ENCODE peak calls at places on chromosomes 3 and 15, in ten cellular contexts. One of them, this sample, is unnamed. For H3K27me3, the result is how much of the 10 kb centered on the place peaks cover.

GRCh38 chr3:12239301-12239700 is 49.6 kb upstream of the PPARG start:
- DNase-seq in SJSA1: no peak
- DNase-seq in breast epithelium: no peak
- DNase-seq in left lung: no peak
- DNase-seq in ovary: peak
- DNase-seq in mesendoderm: no peak
- DNase-seq in fibroblast of lung: no peak
- DNase-seq in BE2C: no peak
- DNase-seq in brain microvascular endothelial cell: no peak
- DNase-seq in cardiac muscle cell: peak
- DNase-seq in this sample: no peak

GRCh38 chr3:190053919-190054672 is 66.6 kb downstream of the P3H2 start:
- DNase-seq in SJSA1: peak
- DNase-seq in breast epithelium: no peak
- DNase-seq in left lung: no peak
- DNase-seq in ovary: no peak
- DNase-seq in mesendoderm: peak
- DNase-seq in fibroblast of lung: peak
- DNase-seq in BE2C: no peak
- DNase-seq in brain microvascular endothelial cell: peak
- DNase-seq in cardiac muscle cell: peak
- DNase-seq in this sample: no peak

GRCh38 chr3:13259831-13260230 is 160.3 kb downstream of the NUP210 start:
- DNase-seq in SJSA1: no peak
- DNase-seq in breast epithelium: no peak
- DNase-seq in left lung: peak
- DNase-seq in ovary: no peak
- DNase-seq in mesendoderm: no peak
- DNase-seq in fibroblast of lung: no peak
- DNase-seq in BE2C: no peak
- DNase-seq in brain microvascular endothelial cell: no peak
- DNase-seq in cardiac muscle cell: no peak
- DNase-seq in this sample: no peak

GRCh38 chr3:38646630-38647029 is 2.9 kb downstream of the SCN5A start:
- DNase-seq in SJSA1: no peak
- DNase-seq in breast epithelium: no peak
- DNase-seq in left lung: no peak
- DNase-seq in ovary: no peak
- DNase-seq in mesendoderm: peak
- DNase-seq in fibroblast of lung: no peak
- DNase-seq in BE2C: no peak
- DNase-seq in brain microvascular endothelial cell: no peak
- DNase-seq in cardiac muscle cell: peak
- DNase-seq in this sample: no peak

GRCh38 chr3:195095035-195095703 is 175.8 kb downstream of the XXYLT1 start:
- DNase-seq in SJSA1: no peak
- DNase-seq in breast epithelium: peak
- DNase-seq in left lung: peak
- DNase-seq in ovary: no peak
- DNase-seq in mesendoderm: no peak
- DNase-seq in fibroblast of lung: no peak
- DNase-seq in BE2C: peak
- DNase-seq in brain microvascular endothelial cell: no peak
- DNase-seq in cardiac muscle cell: no peak
- DNase-seq in this sample: no peak

GRCh38 chr15:78317145-78317836 is 17.9 kb upstream of the SKIC8 start:
- DNase-seq in SJSA1: no peak
- DNase-seq in breast epithelium: no peak
- DNase-seq in left lung: no peak
- DNase-seq in ovary: no peak
- DNase-seq in mesendoderm: no peak
- DNase-seq in fibroblast of lung: no peak
- DNase-seq in BE2C: peak
- DNase-seq in brain microvascular endothelial cell: no peak
- DNase-seq in cardiac muscle cell: no peak
- DNase-seq in this sample: no peak

GRCh38 chr3:122092460-122093165 is 37.5 kb downstream of the CD86 start:
- DNase-seq in SJSA1: peak
- DNase-seq in breast epithelium: no peak
- DNase-seq in left lung: no peak
- DNase-seq in ovary: no peak
- DNase-seq in mesendoderm: peak
- DNase-seq in fibroblast of lung: peak
- DNase-seq in BE2C: peak
- DNase-seq in brain microvascular endothelial cell: peak
- DNase-seq in cardiac muscle cell: peak
- DNase-seq in this sample: no peak

GRCh38 chr3:24640330-24640877 is 145.8 kb upstream of the THRB start:
- DNase-seq in SJSA1: no peak
- DNase-seq in breast epithelium: no peak
- DNase-seq in left lung: no peak
- DNase-seq in ovary: no peak
- DNase-seq in mesendoderm: peak
- DNase-seq in fibroblast of lung: peak
- DNase-seq in BE2C: no peak
- DNase-seq in brain microvascular endothelial cell: peak
- DNase-seq in cardiac muscle cell: peak
- DNase-seq in this sample: peak

GRCh38 chr15:101439285-101439919 is 50.1 kb downstream of the PCSK6 start:
- DNase-seq in SJSA1: no peak
- DNase-seq in breast epithelium: no peak
- DNase-seq in left lung: no peak
- DNase-seq in ovary: no peak
- DNase-seq in mesendoderm: no peak
- DNase-seq in fibroblast of lung: peak
- DNase-seq in BE2C: no peak
- DNase-seq in brain microvascular endothelial cell: peak
- DNase-seq in cardiac muscle cell: peak
- DNase-seq in this sample: no peak

GRCh38 chr15:101442272-101442671 is 47.2 kb downstream of the PCSK6 start:
- DNase-seq in SJSA1: no peak
- DNase-seq in breast epithelium: no peak
- DNase-seq in left lung: no peak
- DNase-seq in ovary: no peak
- DNase-seq in mesendoderm: no peak
- DNase-seq in fibroblast of lung: no peak
- DNase-seq in BE2C: no peak
- DNase-seq in brain microvascular endothelial cell: no peak
- DNase-seq in cardiac muscle cell: no peak
- DNase-seq in this sample: no peak

GRCh38 chr15:101440846-101441590 is 48.5 kb downstream of the PCSK6 start:
- DNase-seq in SJSA1: no peak
- DNase-seq in breast epithelium: no peak
- DNase-seq in left lung: no peak
- DNase-seq in ovary: no peak
- DNase-seq in mesendoderm: no peak
- DNase-seq in fibroblast of lung: no peak
- DNase-seq in BE2C: no peak
- DNase-seq in brain microvascular endothelial cell: no peak
- DNase-seq in cardiac muscle cell: no peak
- DNase-seq in this sample: no peak

GRCh38 chr15:101439920-101440319 is 49.6 kb downstream of the PCSK6 start:
- DNase-seq in SJSA1: no peak
- DNase-seq in breast epithelium: no peak
- DNase-seq in left lung: no peak
- DNase-seq in ovary: no peak
- DNase-seq in mesendoderm: no peak
- DNase-seq in fibroblast of lung: peak
- DNase-seq in BE2C: no peak
- DNase-seq in brain microvascular endothelial cell: no peak
- DNase-seq in cardiac muscle cell: peak
- DNase-seq in this sample: peak

DNA sequence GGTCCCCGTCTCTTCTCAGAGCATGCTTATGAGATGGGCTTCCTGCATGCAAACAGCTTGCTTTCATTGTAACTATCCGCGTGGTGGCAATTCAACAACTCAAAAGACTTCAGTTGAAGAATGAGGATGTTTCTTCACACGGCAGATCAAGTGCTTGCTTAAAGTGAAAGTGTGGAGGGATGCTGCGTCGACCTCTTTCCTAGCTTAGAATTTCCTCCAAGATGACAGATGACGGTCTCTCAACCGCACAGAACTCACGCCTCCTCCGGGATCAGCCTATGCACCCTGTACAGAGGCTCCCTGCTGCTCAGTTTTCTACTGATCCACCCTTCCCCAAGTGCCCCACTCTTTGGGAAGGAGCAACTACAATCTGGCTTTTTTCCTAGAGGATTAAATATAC is 47.8 kb downstream of the PCSK6 start:
- DNase-seq in SJSA1: no peak
- DNase-seq in breast epithelium: no peak
- DNase-seq in left lung: no peak
- DNase-seq in ovary: no peak
- DNase-seq in mesendoderm: no peak
- DNase-seq in fibroblast of lung: no peak
- DNase-seq in BE2C: no peak
- DNase-seq in brain microvascular endothelial cell: no peak
- DNase-seq in cardiac muscle cell: no peak
- DNase-seq in this sample: no peak
- H3K4me3 ChIP-seq in SJSA1: no peak
- H3K4me3 ChIP-seq in breast epithelium: no peak
- H3K4me3 ChIP-seq in left lung: no peak
- H3K4me3 ChIP-seq in ovary: no peak
- H3K4me3 ChIP-seq in mesendoderm: no peak
- H3K4me3 ChIP-seq in fibroblast of lung: no peak
- H3K4me3 ChIP-seq in BE2C: no peak
- H3K4me3 ChIP-seq in brain microvascular endothelial cell: no peak
- H3K4me3 ChIP-seq in cardiac muscle cell: no peak
- H3K4me3 ChIP-seq in this sample: no peak

GRCh38 chr15:96344706-96345559 is 14.4 kb downstream of the NR2F2 start:
- DNase-seq in SJSA1: no peak
- DNase-seq in breast epithelium: no peak
- DNase-seq in left lung: no peak
- DNase-seq in ovary: peak
- DNase-seq in mesendoderm: no peak
- DNase-seq in fibroblast of lung: peak
- DNase-seq in BE2C: no peak
- DNase-seq in brain microvascular endothelial cell: peak
- DNase-seq in cardiac muscle cell: no peak
- DNase-seq in this sample: no peak
- H3K27me3 ChIP-seq in SJSA1: under half
- H3K27me3 ChIP-seq in breast epithelium: under half
- H3K27me3 ChIP-seq in left lung: half or more
- H3K27me3 ChIP-seq in ovary: under half
- H3K27me3 ChIP-seq in mesendoderm: half or more
- H3K27me3 ChIP-seq in fibroblast of lung: under half
- H3K27me3 ChIP-seq in BE2C: under half
- H3K27me3 ChIP-seq in brain microvascular endothelial cell: under half
- H3K27me3 ChIP-seq in cardiac muscle cell: half or more
- H3K27me3 ChIP-seq in this sample: under half

GRCh38 chr3:114519415-114519814 is 225.6 kb downstream of the TIGIT start:
- DNase-seq in SJSA1: no peak
- DNase-seq in breast epithelium: no peak
- DNase-seq in left lung: no peak
- DNase-seq in ovary: peak
- DNase-seq in mesendoderm: peak
- DNase-seq in fibroblast of lung: peak
- DNase-seq in BE2C: peak
- DNase-seq in brain microvascular endothelial cell: peak
- DNase-seq in cardiac muscle cell: peak
- DNase-seq in this sample: no peak

GRCh38 chr3:114527036-114527644 is 233.3 kb downstream of the TIGIT start:
- DNase-seq in SJSA1: no peak
- DNase-seq in breast epithelium: no peak
- DNase-seq in left lung: no peak
- DNase-seq in ovary: no peak
- DNase-seq in mesendoderm: no peak
- DNase-seq in fibroblast of lung: peak
- DNase-seq in BE2C: peak
- DNase-seq in brain microvascular endothelial cell: no peak
- DNase-seq in cardiac muscle cell: peak
- DNase-seq in this sample: no peak

GRCh38 chr3:114528517-114528916 is 234.7 kb downstream of the TIGIT start:
- DNase-seq in SJSA1: no peak
- DNase-seq in breast epithelium: no peak
- DNase-seq in left lung: no peak
- DNase-seq in ovary: no peak
- DNase-seq in mesendoderm: no peak
- DNase-seq in fibroblast of lung: no peak
- DNase-seq in BE2C: no peak
- DNase-seq in brain microvascular endothelial cell: no peak
- DNase-seq in cardiac muscle cell: no peak
- DNase-seq in this sample: no peak

DNA sequence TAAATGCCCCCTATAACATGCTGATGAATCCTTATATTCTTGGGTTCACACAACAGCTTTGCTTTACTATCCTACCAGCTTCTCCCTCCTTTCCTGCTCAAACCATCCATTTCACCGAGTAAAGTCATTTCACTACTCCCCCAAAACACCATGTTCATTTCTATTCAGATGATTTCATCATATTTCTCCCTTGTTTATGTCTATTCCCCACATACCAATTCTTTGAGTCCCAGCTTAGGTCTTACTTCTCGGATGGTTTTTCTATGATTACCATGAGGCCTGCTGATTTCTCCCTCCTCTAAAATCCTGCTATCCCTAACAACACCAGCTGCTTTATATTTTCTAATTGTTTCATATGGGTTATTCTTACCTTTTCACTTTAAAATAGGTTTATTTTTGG is 231.4 kb downstream of the TIGIT start:
- DNase-seq in SJSA1: no peak
- DNase-seq in breast epithelium: no peak
- DNase-seq in left lung: no peak
- DNase-seq in ovary: no peak
- DNase-seq in mesendoderm: no peak
- DNase-seq in fibroblast of lung: no peak
- DNase-seq in BE2C: no peak
- DNase-seq in brain microvascular endothelial cell: no peak
- DNase-seq in cardiac muscle cell: no peak
- DNase-seq in this sample: no peak
- H3K4me3 ChIP-seq in SJSA1: no peak
- H3K4me3 ChIP-seq in breast epithelium: no peak
- H3K4me3 ChIP-seq in left lung: no peak
- H3K4me3 ChIP-seq in ovary: no peak
- H3K4me3 ChIP-seq in mesendoderm: no peak
- H3K4me3 ChIP-seq in fibroblast of lung: no peak
- H3K4me3 ChIP-seq in BE2C: no peak
- H3K4me3 ChIP-seq in brain microvascular endothelial cell: no peak
- H3K4me3 ChIP-seq in cardiac muscle cell: no peak
- H3K4me3 ChIP-seq in this sample: no peak

GRCh38 chr15:66152650-66153049 is 100.9 kb downstream of the MEGF11 start:
- DNase-seq in SJSA1: no peak
- DNase-seq in breast epithelium: no peak
- DNase-seq in left lung: no peak
- DNase-seq in ovary: no peak
- DNase-seq in mesendoderm: no peak
- DNase-seq in fibroblast of lung: no peak
- DNase-seq in BE2C: no peak
- DNase-seq in brain microvascular endothelial cell: no peak
- DNase-seq in cardiac muscle cell: no peak
- DNase-seq in this sample: no peak

GRCh38 chr15:66155065-66155464 is 98.5 kb downstream of the MEGF11 start:
- DNase-seq in SJSA1: no peak
- DNase-seq in breast epithelium: no peak
- DNase-seq in left lung: no peak
- DNase-seq in ovary: no peak
- DNase-seq in mesendoderm: no peak
- DNase-seq in fibroblast of lung: no peak
- DNase-seq in BE2C: no peak
- DNase-seq in brain microvascular endothelial cell: no peak
- DNase-seq in cardiac muscle cell: no peak
- DNase-seq in this sample: no peak

GRCh38 chr15:66153549-66154415 is 99.8 kb downstream of the MEGF11 start:
- DNase-seq in SJSA1: no peak
- DNase-seq in breast epithelium: no peak
- DNase-seq in left lung: no peak
- DNase-seq in ovary: no peak
- DNase-seq in mesendoderm: no peak
- DNase-seq in fibroblast of lung: no peak
- DNase-seq in BE2C: no peak
- DNase-seq in brain microvascular endothelial cell: no peak
- DNase-seq in cardiac muscle cell: no peak
- DNase-seq in this sample: no peak

GRCh38 chr15:66156310-66156975 is 97.1 kb downstream of the MEGF11 start:
- DNase-seq in SJSA1: no peak
- DNase-seq in breast epithelium: no peak
- DNase-seq in left lung: no peak
- DNase-seq in ovary: no peak
- DNase-seq in mesendoderm: no peak
- DNase-seq in fibroblast of lung: no peak
- DNase-seq in BE2C: no peak
- DNase-seq in brain microvascular endothelial cell: no peak
- DNase-seq in cardiac muscle cell: no peak
- DNase-seq in this sample: no peak

GRCh38 chr15:66154581-66154980 is 99.0 kb downstream of the MEGF11 start:
- DNase-seq in SJSA1: no peak
- DNase-seq in breast epithelium: no peak
- DNase-seq in left lung: no peak
- DNase-seq in ovary: no peak
- DNase-seq in mesendoderm: no peak
- DNase-seq in fibroblast of lung: no peak
- DNase-seq in BE2C: no peak
- DNase-seq in brain microvascular endothelial cell: no peak
- DNase-seq in cardiac muscle cell: no peak
- DNase-seq in this sample: no peak
- H3K27me3 ChIP-seq in SJSA1: half or more
- H3K27me3 ChIP-seq in breast epithelium: under half
- H3K27me3 ChIP-seq in left lung: under half
- H3K27me3 ChIP-seq in ovary: under half
- H3K27me3 ChIP-seq in mesendoderm: under half
- H3K27me3 ChIP-seq in fibroblast of lung: under half
- H3K27me3 ChIP-seq in BE2C: under half
- H3K27me3 ChIP-seq in brain microvascular endothelial cell: under half
- H3K27me3 ChIP-seq in cardiac muscle cell: under half
- H3K27me3 ChIP-seq in this sample: under half

This sample was measured in BJ.